ENCODE peak calls at places on chromosomes 1 and 21, in eight cellular contexts. One of them, this sample, is unnamed.

GRCh38 chr21:37338671-37339526 is 27.7 kb upstream of the DYRK1A start:
- DNase-seq in tibial artery: peak
- DNase-seq in PC-9: peak
- DNase-seq in HL-60: no peak
- DNase-seq in IMR-90: peak
- DNase-seq in left lung: peak
- DNase-seq in AG04450: peak
- DNase-seq in CD4-positive, alpha-beta T cell: no peak
- DNase-seq in this sample: peak

GRCh38 chr1:3125078-3125477 is 56.1 kb downstream of the PRDM16 start:
- DNase-seq in PC-9: no peak
- DNase-seq in AG04450: no peak
- DNase-seq in tibial artery: peak
- DNase-seq in left lung: no peak
- DNase-seq in CD4-positive, alpha-beta T cell: no peak
- DNase-seq in IMR-90: no peak
- DNase-seq in HL-60: no peak
- DNase-seq in this sample: no peak

GRCh38 chr1:3527774-3528173 is 73.3 kb downstream of the ARHGEF16 start:
- DNase-seq in HL-60: no peak
- DNase-seq in PC-9: no peak
- DNase-seq in tibial artery: no peak
- DNase-seq in IMR-90: no peak
- DNase-seq in AG04450: no peak
- DNase-seq in CD4-positive, alpha-beta T cell: no peak
- DNase-seq in left lung: no peak
- DNase-seq in this sample: no peak

GRCh38 chr1:222105393-222105737 is 363.5 kb upstream of the DUSP10 start:
- DNase-seq in PC-9: no peak
- DNase-seq in CD4-positive, alpha-beta T cell: no peak
- DNase-seq in AG04450: no peak
- DNase-seq in HL-60: no peak
- DNase-seq in tibial artery: no peak
- DNase-seq in left lung: no peak
- DNase-seq in IMR-90: no peak
- DNase-seq in this sample: no peak

GRCh38 chr1:165179306-165179705 is 177.2 kb downstream of the LMX1A start:
- DNase-seq in IMR-90: no peak
- DNase-seq in CD4-positive, alpha-beta T cell: no peak
- DNase-seq in HL-60: no peak
- DNase-seq in PC-9: no peak
- DNase-seq in AG04450: no peak
- DNase-seq in tibial artery: no peak
- DNase-seq in left lung: no peak
- DNase-seq in this sample: no peak

GRCh38 chr1:45894921-45895320 is 91.5 kb downstream of the MAST2 start:
- DNase-seq in AG04450: no peak
- DNase-seq in HL-60: no peak
- DNase-seq in IMR-90: no peak
- DNase-seq in left lung: no peak
- DNase-seq in CD4-positive, alpha-beta T cell: no peak
- DNase-seq in tibial artery: no peak
- DNase-seq in PC-9: no peak
- DNase-seq in this sample: no peak

GRCh38 chr1:34164510-34165381 is at the start of gene CSMD2:
- DNase-seq in left lung: peak
- DNase-seq in tibial artery: no peak
- DNase-seq in CD4-positive, alpha-beta T cell: no peak
- DNase-seq in PC-9: no peak
- DNase-seq in AG04450: peak
- DNase-seq in HL-60: no peak
- DNase-seq in IMR-90: peak
- DNase-seq in this sample: no peak

GRCh38 chr1:234778215-234779159 is 168.5 kb upstream of the IRF2BP2 start:
- DNase-seq in HL-60: peak
- DNase-seq in AG04450: no peak
- DNase-seq in left lung: no peak
- DNase-seq in tibial artery: peak
- DNase-seq in CD4-positive, alpha-beta T cell: no peak
- DNase-seq in IMR-90: no peak
- DNase-seq in PC-9: no peak
- DNase-seq in this sample: no peak

GRCh38 chr1:166479052-166479631 is 312.3 kb upstream of the FAM78B start:
- DNase-seq in tibial artery: no peak
- DNase-seq in CD4-positive, alpha-beta T cell: peak
- DNase-seq in HL-60: peak
- DNase-seq in PC-9: no peak
- DNase-seq in IMR-90: peak
- DNase-seq in left lung: no peak
- DNase-seq in AG04450: peak
- DNase-seq in this sample: no peak

GRCh38 chr1:154820646-154821045 is 49.4 kb downstream of the KCNN3 start:
- DNase-seq in PC-9: no peak
- DNase-seq in HL-60: no peak
- DNase-seq in left lung: no peak
- DNase-seq in AG04450: no peak
- DNase-seq in IMR-90: no peak
- DNase-seq in CD4-positive, alpha-beta T cell: no peak
- DNase-seq in tibial artery: no peak
- DNase-seq in this sample: no peak

GRCh38 chr1:147771216-147772125 is 11.1 kb upstream of the GJA5 start:
- DNase-seq in IMR-90: peak
- DNase-seq in CD4-positive, alpha-beta T cell: no peak
- DNase-seq in PC-9: peak
- DNase-seq in left lung: no peak
- DNase-seq in HL-60: no peak
- DNase-seq in AG04450: no peak
- DNase-seq in tibial artery: peak
- DNase-seq in this sample: no peak

GRCh38 chr1:110390096-110390495 is 730 bp downstream of the SLC16A4 start:
- DNase-seq in AG04450: no peak
- DNase-seq in PC-9: no peak
- DNase-seq in tibial artery: peak
- DNase-seq in HL-60: no peak
- DNase-seq in CD4-positive, alpha-beta T cell: no peak
- DNase-seq in IMR-90: peak
- DNase-seq in left lung: peak
- DNase-seq in this sample: no peak

GRCh38 chr1:116763787-116764465 is 9.7 kb downstream of the CD2 start:
- DNase-seq in CD4-positive, alpha-beta T cell: no peak
- DNase-seq in left lung: no peak
- DNase-seq in HL-60: no peak
- DNase-seq in IMR-90: no peak
- DNase-seq in tibial artery: no peak
- DNase-seq in PC-9: no peak
- DNase-seq in AG04450: no peak
- DNase-seq in this sample: no peak

GRCh38 chr1:240190881-240191385 is 99.2 kb downstream of the FMN2 start:
- DNase-seq in HL-60: no peak
- DNase-seq in CD4-positive, alpha-beta T cell: no peak
- DNase-seq in AG04450: peak
- DNase-seq in IMR-90: peak
- DNase-seq in left lung: no peak
- DNase-seq in tibial artery: no peak
- DNase-seq in PC-9: no peak
- DNase-seq in this sample: no peak

GRCh38 chr21:46425566-46425965 is 33.1 kb upstream of the DIP2A start:
- DNase-seq in CD4-positive, alpha-beta T cell: peak
- DNase-seq in HL-60: no peak
- DNase-seq in left lung: no peak
- DNase-seq in AG04450: no peak
- DNase-seq in tibial artery: no peak
- DNase-seq in PC-9: no peak
- DNase-seq in IMR-90: no peak
- DNase-seq in this sample: no peak

GRCh38 chr21:42632771-42633690 is 20.4 kb upstream of the PDE9A start:
- DNase-seq in IMR-90: no peak
- DNase-seq in tibial artery: peak
- DNase-seq in HL-60: no peak
- DNase-seq in CD4-positive, alpha-beta T cell: no peak
- DNase-seq in AG04450: no peak
- DNase-seq in PC-9: no peak
- DNase-seq in left lung: peak
- DNase-seq in this sample: no peak

GRCh38 chr1:36516372-36517018 is 33.8 kb upstream of the CSF3R start:
- DNase-seq in HL-60: peak
- DNase-seq in tibial artery: peak
- DNase-seq in left lung: peak
- DNase-seq in AG04450: no peak
- DNase-seq in CD4-positive, alpha-beta T cell: peak
- DNase-seq in IMR-90: peak
- DNase-seq in PC-9: no peak
- DNase-seq in this sample: no peak

DNA sequence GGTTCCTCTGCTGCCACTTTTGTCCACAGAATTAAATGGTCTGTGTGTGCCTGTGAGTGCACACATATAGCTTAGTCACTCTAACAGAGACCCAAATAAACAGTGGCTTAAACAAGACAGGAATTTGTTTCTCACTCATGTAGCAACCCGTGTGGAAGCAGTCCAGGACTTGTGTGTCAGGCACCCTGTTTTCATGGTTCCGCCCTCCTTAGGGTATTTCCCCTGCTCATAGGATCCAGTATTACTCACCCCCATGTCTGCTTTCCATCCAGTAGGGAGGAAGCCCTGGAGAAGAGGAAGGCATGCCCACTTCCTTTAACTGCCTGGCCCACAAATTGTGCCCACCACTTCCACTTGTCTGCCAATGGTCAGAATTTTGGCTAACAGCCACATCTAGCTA is 41.3 kb upstream of the TACSTD2 start:
- DNase-seq in left lung: peak
- DNase-seq in HL-60: peak
- DNase-seq in PC-9: peak
- DNase-seq in CD4-positive, alpha-beta T cell: no peak
- DNase-seq in tibial artery: peak
- DNase-seq in AG04450: peak
- DNase-seq in IMR-90: peak
- DNase-seq in this sample: peak
- H3K27ac ChIP-seq in left lung: no peak
- H3K27ac ChIP-seq in HL-60: no peak
- H3K27ac ChIP-seq in PC-9: peak
- H3K27ac ChIP-seq in CD4-positive, alpha-beta T cell: no peak
- H3K27ac ChIP-seq in tibial artery: peak
- H3K27ac ChIP-seq in AG04450: no peak
- H3K27ac ChIP-seq in IMR-90: no peak
- H3K27ac ChIP-seq in this sample: peak

GRCh38 chr1:145892486-145893087 is 6.9 kb upstream of the ANKRD35 start:
- DNase-seq in IMR-90: peak
- DNase-seq in left lung: no peak
- DNase-seq in PC-9: no peak
- DNase-seq in CD4-positive, alpha-beta T cell: no peak
- DNase-seq in HL-60: no peak
- DNase-seq in AG04450: peak
- DNase-seq in tibial artery: peak
- DNase-seq in this sample: no peak
- H3K27ac ChIP-seq in IMR-90: peak
- H3K27ac ChIP-seq in left lung: peak
- H3K27ac ChIP-seq in PC-9: peak
- H3K27ac ChIP-seq in CD4-positive, alpha-beta T cell: no peak
- H3K27ac ChIP-seq in HL-60: no peak
- H3K27ac ChIP-seq in AG04450: peak
- H3K27ac ChIP-seq in tibial artery: peak
- H3K27ac ChIP-seq in this sample: peak

DNA sequence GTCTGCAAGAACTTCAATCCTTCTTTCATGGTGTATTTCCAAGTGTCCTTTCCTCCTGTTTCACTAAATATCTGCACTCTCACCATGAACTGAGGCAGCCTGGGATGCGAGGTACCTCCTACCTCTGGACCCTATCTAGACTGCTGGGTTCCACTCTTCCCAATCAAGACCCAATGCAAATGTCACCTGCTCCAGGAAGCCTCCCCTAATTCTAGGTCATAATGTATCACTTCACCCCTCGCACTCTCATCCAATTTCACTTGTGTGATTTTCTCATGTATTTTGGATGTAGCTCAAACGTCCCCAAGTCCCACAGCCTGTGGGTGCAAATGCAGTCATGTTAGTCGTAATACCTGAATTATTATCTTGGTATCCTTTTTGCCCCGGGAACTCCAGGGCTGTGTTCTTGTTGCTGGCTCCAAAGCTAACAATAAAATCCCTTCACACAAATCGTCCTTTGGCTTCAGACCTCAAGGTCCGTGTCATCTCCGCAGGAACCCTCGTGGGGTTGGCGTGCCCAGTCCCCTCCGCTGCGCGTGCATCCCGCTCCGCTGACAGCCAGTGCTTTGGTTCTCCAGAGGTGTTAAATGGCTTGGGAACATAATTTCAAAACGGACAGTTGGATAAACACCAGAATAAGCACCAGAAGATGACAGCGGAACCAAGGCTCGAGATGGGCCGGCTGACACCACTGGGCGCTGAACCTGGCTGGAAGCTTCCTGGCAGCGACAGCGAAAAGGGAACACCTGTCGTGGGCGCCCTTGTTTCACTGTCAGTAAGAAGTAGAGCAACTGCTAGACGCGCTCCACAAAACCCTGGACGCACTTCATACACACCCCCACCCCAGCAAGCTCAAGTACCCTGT is 1.0 kb upstream of the BACH1 start:
- DNase-seq in IMR-90: no peak
- DNase-seq in CD4-positive, alpha-beta T cell: no peak
- DNase-seq in AG04450: no peak
- DNase-seq in tibial artery: peak
- DNase-seq in HL-60: no peak
- DNase-seq in left lung: no peak
- DNase-seq in PC-9: no peak
- DNase-seq in this sample: no peak
- H3K27ac ChIP-seq in IMR-90: peak
- H3K27ac ChIP-seq in CD4-positive, alpha-beta T cell: no peak
- H3K27ac ChIP-seq in AG04450: no peak
- H3K27ac ChIP-seq in tibial artery: peak
- H3K27ac ChIP-seq in HL-60: no peak
- H3K27ac ChIP-seq in left lung: peak
- H3K27ac ChIP-seq in PC-9: no peak
- H3K27ac ChIP-seq in this sample: no peak

DNA sequence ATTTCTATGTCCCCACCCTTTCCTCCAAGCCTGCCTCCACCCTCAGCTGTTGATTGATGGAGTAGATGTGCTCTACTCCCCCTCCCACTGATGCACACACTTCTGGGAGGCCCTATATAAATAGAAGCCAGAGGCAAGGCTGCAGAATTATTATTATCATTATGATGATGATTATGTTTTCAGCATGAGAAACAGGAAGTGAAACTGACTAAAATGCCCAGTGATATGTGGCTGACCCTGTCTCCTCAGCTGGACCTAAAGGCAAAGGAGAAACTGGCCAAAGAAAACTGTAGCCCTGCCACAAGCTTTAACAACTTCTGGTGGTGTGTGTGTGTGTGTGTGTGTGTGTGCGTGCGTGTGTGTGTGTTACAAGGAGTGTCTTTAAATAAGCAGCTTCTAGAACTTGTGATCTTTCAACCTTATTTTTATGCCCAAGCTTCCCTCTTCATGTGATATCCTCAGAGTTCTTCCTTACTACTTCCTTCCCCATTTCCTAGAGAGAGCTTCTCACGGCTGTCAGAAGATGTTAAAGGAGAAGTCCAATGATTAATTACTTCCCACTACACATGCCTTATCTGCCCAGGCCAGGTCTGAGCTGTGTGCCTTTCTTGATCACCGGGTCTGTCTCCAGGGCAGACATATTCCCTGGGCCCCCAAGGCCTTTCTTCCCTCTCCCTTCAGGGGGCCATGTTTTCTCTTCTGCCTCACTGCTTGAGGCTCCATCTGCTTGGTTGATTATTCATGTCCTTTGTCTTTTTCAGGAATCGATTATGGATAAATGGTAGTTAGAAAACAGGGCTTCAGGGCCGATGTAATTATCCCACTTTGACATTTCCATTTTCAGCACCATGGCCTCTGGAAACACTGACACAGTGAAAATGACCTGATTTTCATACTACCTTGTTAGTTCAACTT is 11.6 kb upstream of the MAPKAPK2 start:
- DNase-seq in tibial artery: no peak
- DNase-seq in left lung: no peak
- DNase-seq in IMR-90: peak
- DNase-seq in AG04450: no peak
- DNase-seq in PC-9: no peak
- DNase-seq in CD4-positive, alpha-beta T cell: no peak
- DNase-seq in HL-60: peak
- DNase-seq in this sample: no peak
- H3K27ac ChIP-seq in tibial artery: peak
- H3K27ac ChIP-seq in left lung: no peak
- H3K27ac ChIP-seq in IMR-90: no peak
- H3K27ac ChIP-seq in AG04450: no peak
- H3K27ac ChIP-seq in PC-9: no peak
- H3K27ac ChIP-seq in CD4-positive, alpha-beta T cell: no peak
- H3K27ac ChIP-seq in HL-60: no peak
- H3K27ac ChIP-seq in this sample: peak

This sample was measured in foreskin keratinocyte.